ENCODE peak calls at places on chromosomes 6 and 20, in four cellular contexts. One of them, this sample, is unnamed.

GRCh38 chr6:27025351-27025750 is 222.2 kb upstream of the PRSS16 start:
- DNase-seq in HL-60: no peak
- DNase-seq in lower leg skin: no peak
- DNase-seq in activated T-cell treated with anti-CD3 and anti-CD28 coated beads, Interleukin-2, amount 50 U/mL, for 72 hours: no peak
- DNase-seq in this sample: no peak

GRCh38 chr20:47370850-47371782 is 14.6 kb upstream of the ZMYND8 start:
- DNase-seq in lower leg skin: no peak
- DNase-seq in HL-60: no peak
- DNase-seq in activated T-cell treated with anti-CD3 and anti-CD28 coated beads, Interleukin-2, amount 50 U/mL, for 72 hours: no peak
- DNase-seq in this sample: peak; percentile 68

GRCh38 chr6:41426438-41426851 is 91.0 kb downstream of the NCR2 start:
- DNase-seq in activated T-cell treated with anti-CD3 and anti-CD28 coated beads, Interleukin-2, amount 50 U/mL, for 72 hours: no peak
- DNase-seq in lower leg skin: no peak
- DNase-seq in HL-60: no peak
- DNase-seq in this sample: no peak

GRCh38 chr20:45293041-45294002 is 13.3 kb upstream of the RBPJL start:
- DNase-seq in activated T-cell treated with anti-CD3 and anti-CD28 coated beads, Interleukin-2, amount 50 U/mL, for 72 hours: peak; percentile 90
- DNase-seq in HL-60: peak; percentile 68
- DNase-seq in lower leg skin: peak; percentile 97
- DNase-seq in this sample: peak; percentile 61

GRCh38 chr6:165439928-165440554 is 130.6 kb upstream of the C6orf118 start:
- DNase-seq in lower leg skin: no peak
- DNase-seq in activated T-cell treated with anti-CD3 and anti-CD28 coated beads, Interleukin-2, amount 50 U/mL, for 72 hours: no peak
- DNase-seq in HL-60: no peak
- DNase-seq in this sample: no peak

GRCh38 chr20:13422637-13423036 is 201.6 kb downstream of the ISM1 start:
- DNase-seq in activated T-cell treated with anti-CD3 and anti-CD28 coated beads, Interleukin-2, amount 50 U/mL, for 72 hours: no peak
- DNase-seq in HL-60: no peak
- DNase-seq in lower leg skin: no peak
- DNase-seq in this sample: no peak

GRCh38 chr6:107230448-107230847 is 115.1 kb upstream of the BEND3 start:
- DNase-seq in HL-60: no peak
- DNase-seq in activated T-cell treated with anti-CD3 and anti-CD28 coated beads, Interleukin-2, amount 50 U/mL, for 72 hours: no peak
- DNase-seq in lower leg skin: no peak
- DNase-seq in this sample: no peak

GRCh38 chr20:24672886-24673677 is 203.7 kb downstream of the SYNDIG1 start:
- DNase-seq in activated T-cell treated with anti-CD3 and anti-CD28 coated beads, Interleukin-2, amount 50 U/mL, for 72 hours: no peak
- DNase-seq in lower leg skin: no peak
- DNase-seq in HL-60: no peak
- DNase-seq in this sample: peak; percentile 86

GRCh38 chr6:157240059-157240959 is 83.0 kb downstream of the TMEM242 start:
- DNase-seq in lower leg skin: peak; percentile 94
- DNase-seq in activated T-cell treated with anti-CD3 and anti-CD28 coated beads, Interleukin-2, amount 50 U/mL, for 72 hours: no peak
- DNase-seq in HL-60: no peak
- DNase-seq in this sample: no peak

GRCh38 chr20:59149678-59150504 is 13.7 kb upstream of the ZNF831 start:
- DNase-seq in HL-60: no peak
- DNase-seq in lower leg skin: peak; percentile 89
- DNase-seq in activated T-cell treated with anti-CD3 and anti-CD28 coated beads, Interleukin-2, amount 50 U/mL, for 72 hours: peak; percentile 72
- DNase-seq in this sample: peak; percentile 84

This sample was measured in trophoblast cell.